ENCODE peak calls at places on chromosomes 5 and 9, in six cellular contexts. S, A, D, L, I and V are unnamed samples.

GRCh38 chr5:83003791-83004190 is 73.4 kb downstream of the TMEM167A start:
- DNase-seq in L (no peak), A (no peak), S (no peak), I (no peak), D (no peak), V (no peak)

GRCh38 chr9:89000973-89001916 is 10.0 kb downstream of the S1PR3 start:
- DNase-seq in L (peak; percentile 97), S (peak; percentile 90), D (peak; percentile 89), I (peak; percentile 81), A (peak; percentile 76), V (peak; percentile 59)

GRCh38 chr5:54610197-54610898 is 92.8 kb downstream of the SNX18 start:
- DNase-seq in A (no peak), I (no peak), S (no peak), D (peak; percentile 67), L (no peak), V (no peak)

GRCh38 chr5:6781711-6782110 is 68.5 kb downstream of the TENT4A start:
- DNase-seq in D (no peak), S (no peak), I (peak; percentile 39), L (no peak), A (no peak), V (no peak)

GRCh38 chr5:154866841-154867240 is 8.4 kb downstream of the CNOT8 start:
- DNase-seq in L (no peak), A (no peak), I (peak; percentile 26), S (no peak), D (no peak), V (no peak)

GRCh38 chr5:80141147-80141671 is 106.1 kb downstream of the THBS4 start:
- DNase-seq in S (peak; percentile 83), L (peak; percentile 82), I (peak; percentile 15), D (peak; percentile 72), A (peak; percentile 67), V (no peak)

GRCh38 chr5:38662088-38662487 is 105.6 kb upstream of the LIFR start:
- DNase-seq in A (no peak), D (no peak), L (no peak), I (no peak), S (no peak), V (no peak)

GRCh38 chr9:75885652-75886051 is 4.8 kb upstream of the PCSK5 start:
- DNase-seq in A (no peak), L (no peak), S (no peak), D (no peak), I (no peak), V (no peak)

GRCh38 chr5:9282211-9282610 is 263.7 kb downstream of the SEMA5A start:
- DNase-seq in A (no peak), S (no peak), I (no peak), L (no peak), D (no peak), V (no peak)

GRCh38 chr9:112558978-112559377 is 72.4 kb downstream of the KIAA1958 start:
- DNase-seq in L (no peak), D (no peak), A (no peak), I (no peak), S (no peak), V (no peak)

GRCh38 chr9:27861887-27862286 is 288.6 kb upstream of the C9orf72 start:
- DNase-seq in S (no peak), I (no peak), L (no peak), D (no peak), A (no peak), V (no peak)

GRCh38 chr5:132688536-132689409 is 15.0 kb downstream of the IL4 start:
- DNase-seq in A (no peak), I (peak; percentile 23), D (no peak), S (no peak), L (no peak), V (no peak)

GRCh38 chr9:123176230-123176629 is 92.2 kb downstream of the STRBP start:
- DNase-seq in A (no peak), I (peak; percentile 47), D (no peak), L (no peak), S (no peak), V (no peak)
- H3K4me3 ChIP-seq in A (peak overlapping the region; percentile 17), I (peak overlapping the region; percentile 21), D (no peak overlapping the region), L (no peak overlapping the region), S (no peak overlapping the region), V (no peak overlapping the region)

GRCh38 chr9:122005597-122005996 is 87.5 kb downstream of the TTLL11 start:
- DNase-seq in S (no peak), L (peak; percentile 60), D (no peak), I (peak; percentile 41), A (no peak), V (no peak)
- TF ChIP-seq CTCF in S (no peak), L (peak; percentile 74), D (peak; percentile 22), I (peak; percentile 54), A (no peak), V (peak; percentile 60)

GRCh38 chr5:152717393-152717792 is 312.3 kb upstream of the NMUR2 start:
- DNase-seq in D (no peak), L (no peak), A (no peak), I (no peak), S (no peak), V (no peak)
- H3K27ac ChIP-seq in D (no peak overlapping the region), L (no peak overlapping the region), A (no peak overlapping the region), I (no peak overlapping the region), S (no peak overlapping the region), V (no peak overlapping the region)

GRCh38 chr5:25570067-25570583 is 925.3 kb upstream of the CDH10 start:
- DNase-seq in L (peak; percentile 69), I (no peak), S (no peak), A (no peak), D (no peak), V (no peak)
- H3K4me3 ChIP-seq in L (no peak overlapping the region), I (no peak overlapping the region), S (no peak overlapping the region), A (no peak overlapping the region), D (no peak overlapping the region), V (no peak overlapping the region)